ENCODE peak calls at places on chromosomes 5 and 9, in nine cellular contexts. S is heart left ventricle, X is ascending aorta, V is ovary, G is uterus, M is tibial artery, N is PC-3, H is fibroblast of lung, I is mammary epithelial cell. K is an unnamed sample.
A peak's percentile ranks its signal among the peaks of the same experiment; 100 is the strongest.

GRCh38 chr5:531749-532315 is 7.6 kb upstream of the SLC9A3 start:
- DNase-seq in S (no peak), X (no peak), V (no peak), G (no peak), M (no peak), N (no peak), H (no peak), I (no peak), K (no peak)

GRCh38 chr5:151123897-151124751 is 33.5 kb downstream of the ANXA6 start:
- DNase-seq in S (peak; percentile 58), X (peak; percentile 80), V (no peak), G (no peak), M (no peak), N (peak; percentile 53), H (peak; percentile 16), I (no peak), K (peak; percentile 58)

GRCh38 chr5:93874080-93874479 is 132.7 kb upstream of the POU5F2 start:
- DNase-seq in S (no peak), X (no peak), V (no peak), G (no peak), M (no peak), N (peak; percentile 28), H (no peak), I (peak; percentile 17), K (no peak)

GRCh38 chr5:8340739-8341344 is 471.9 kb downstream of the MTRR start:
- DNase-seq in S (no peak), X (no peak), V (no peak), G (no peak), M (no peak), N (peak; percentile 75), H (peak; percentile 49), I (peak; percentile 6), K (no peak)

GRCh38 chr5:137220523-137220927 is 278.6 kb downstream of the SPOCK1 start:
- DNase-seq in S (no peak), X (no peak), V (no peak), G (no peak), M (no peak), N (peak; percentile 93), H (peak; percentile 37), I (peak; percentile 96), K (no peak)

GRCh38 chr9:108057421-108058136 is 568.0 kb upstream of the KLF4 start:
- DNase-seq in S (no peak), X (peak; percentile 80), V (peak; percentile 36), G (peak; percentile 59), M (peak; percentile 43), N (peak; percentile 88), H (peak; percentile 98), I (peak; percentile 96), K (no peak)

GRCh38 chr5:131545856-131546255 is 89.2 kb downstream of the RAPGEF6 start:
- DNase-seq in S (no peak), X (no peak), V (no peak), G (no peak), M (no peak), N (peak; percentile 21), H (peak; percentile 40), I (peak; percentile 53), K (no peak)

GRCh38 chr9:5953743-5954707 is 61.4 kb downstream of the RANBP6 start:
- DNase-seq in S (no peak), X (no peak), V (no peak), G (no peak), M (no peak), N (peak; percentile 21), H (peak; percentile 61), I (no peak), K (no peak)

GRCh38 chr9:83410701-83411100 is 127.5 kb downstream of the FRMD3 start:
- DNase-seq in S (no peak), X (no peak), V (no peak), G (no peak), M (no peak), N (peak; percentile 31), H (no peak), I (no peak), K (no peak)

GRCh38 chr5:16866220-16866619 is 69.9 kb downstream of the MYO10 start:
- DNase-seq in S (no peak), X (no peak), V (no peak), G (no peak), M (no peak), N (no peak), H (no peak), I (no peak), K (no peak)

GRCh38 chr5:16863380-16864007 is 72.6 kb downstream of the MYO10 start:
- DNase-seq in S (no peak), X (no peak), V (no peak), G (no peak), M (no peak), N (peak; percentile 66), H (no peak), I (no peak), K (no peak)

GRCh38 chr5:16859346-16859745 is 76.7 kb downstream of the MYO10 start:
- DNase-seq in S (no peak), X (no peak), V (no peak), G (no peak), M (no peak), N (no peak), H (no peak), I (no peak), K (no peak)

GRCh38 chr5:16864566-16864965 is 71.5 kb downstream of the MYO10 start:
- DNase-seq in S (no peak), X (no peak), V (no peak), G (no peak), M (no peak), N (no peak), H (peak; percentile 37), I (no peak), K (no peak)

GRCh38 chr5:16862777-16863176 is 73.3 kb downstream of the MYO10 start:
- DNase-seq in S (no peak), X (no peak), V (no peak), G (no peak), M (no peak), N (no peak), H (no peak), I (no peak), K (no peak)
- H3K4me1 ChIP-seq in S (no peaks in the 10 kb centered on the region), X (no peaks in the 10 kb centered on the region), V (peaks cover 13% of the 10 kb centered on the region), G (no peaks in the 10 kb centered on the region), M (no peaks in the 10 kb centered on the region), N (peaks cover 19% of the 10 kb centered on the region), H (peaks cover 8% of the 10 kb centered on the region), I (no peaks in the 10 kb centered on the region), K (peaks cover 10% of the 10 kb centered on the region)

GRCh38 chr5:124199902-124200301 is 546.5 kb downstream of the ZNF608 start:
- DNase-seq in S (no peak), X (no peak), V (no peak), G (no peak), M (no peak), N (peak; percentile 16), H (no peak), I (no peak), K (no peak)

GRCh38 chr5:124206540-124206939 is 539.9 kb downstream of the ZNF608 start:
- DNase-seq in S (no peak), X (no peak), V (no peak), G (no peak), M (no peak), N (no peak), H (no peak), I (no peak), K (no peak)

GRCh38 chr5:124200381-124200780 is 546.1 kb downstream of the ZNF608 start:
- DNase-seq in S (no peak), X (no peak), V (no peak), G (no peak), M (no peak), N (peak; percentile 22), H (no peak), I (no peak), K (no peak)

GRCh38 chr5:124207118-124207517 is 539.3 kb downstream of the ZNF608 start:
- DNase-seq in S (no peak), X (no peak), V (no peak), G (no peak), M (no peak), N (no peak), H (no peak), I (no peak), K (no peak)

DNA sequence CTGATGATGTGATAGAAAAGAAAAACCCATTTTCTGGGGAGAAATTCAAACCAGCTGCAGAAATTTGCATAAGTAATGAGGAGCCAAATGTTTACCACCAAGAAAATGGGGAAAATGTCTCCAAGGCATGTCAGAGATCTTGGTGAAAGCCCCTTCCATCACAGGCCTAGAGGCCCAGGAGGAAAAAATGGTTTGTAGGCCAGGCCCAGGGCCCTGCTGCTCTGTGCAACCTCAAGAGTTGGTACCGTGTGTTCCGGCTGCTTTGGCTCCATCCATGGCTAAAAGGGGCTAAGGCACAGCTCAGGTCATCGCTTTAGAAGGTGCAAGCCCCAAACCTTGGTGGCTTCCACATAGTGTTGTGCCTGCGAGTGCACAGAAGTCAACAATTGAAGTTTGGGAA is 543.1 kb downstream of the ZNF608 start:
- DNase-seq in S (no peak), X (no peak), V (no peak), G (no peak), M (no peak), N (no peak), H (no peak), I (no peak), K (no peak)
- H3K9me3 ChIP-seq in S (peaks cover 10% of the 10 kb centered on the region), X (no peaks in the 10 kb centered on the region), V (no peaks in the 10 kb centered on the region), G (no peaks in the 10 kb centered on the region), M (no peaks in the 10 kb centered on the region), N (no peaks in the 10 kb centered on the region), H (no peaks in the 10 kb centered on the region), I (peaks cover 12% of the 10 kb centered on the region), K (peaks cover 13% of the 10 kb centered on the region)

DNA sequence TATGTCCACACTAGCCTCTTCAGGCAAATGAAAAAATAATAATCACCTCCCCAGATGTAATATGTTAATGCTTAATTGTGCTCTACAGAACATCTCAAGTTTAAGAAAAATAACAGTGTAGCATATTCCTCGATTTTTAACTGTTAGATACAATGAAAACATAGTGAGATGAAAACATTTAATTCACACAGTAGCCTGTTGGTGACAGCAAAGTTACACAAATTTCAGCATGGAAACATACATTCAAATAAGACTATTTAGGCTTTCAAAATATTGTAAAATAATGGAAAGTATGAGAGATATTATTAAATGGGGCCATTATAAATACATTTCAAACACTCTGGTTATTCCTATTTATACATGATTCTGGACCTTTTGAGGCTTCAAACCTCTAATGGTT is 543.1 kb downstream of the MAT2B start:
- DNase-seq in S (no peak), X (no peak), V (no peak), G (no peak), M (no peak), N (peak; percentile 23), H (peak; percentile 64), I (no peak), K (no peak)
- TF ChIP-seq CTCF in S (no peak), X (no peak), V (no peak), G (no peak), M (no peak), N (peak; percentile 45), H (no peak), I (peak; percentile 33), K (peak; percentile 50)

DNA sequence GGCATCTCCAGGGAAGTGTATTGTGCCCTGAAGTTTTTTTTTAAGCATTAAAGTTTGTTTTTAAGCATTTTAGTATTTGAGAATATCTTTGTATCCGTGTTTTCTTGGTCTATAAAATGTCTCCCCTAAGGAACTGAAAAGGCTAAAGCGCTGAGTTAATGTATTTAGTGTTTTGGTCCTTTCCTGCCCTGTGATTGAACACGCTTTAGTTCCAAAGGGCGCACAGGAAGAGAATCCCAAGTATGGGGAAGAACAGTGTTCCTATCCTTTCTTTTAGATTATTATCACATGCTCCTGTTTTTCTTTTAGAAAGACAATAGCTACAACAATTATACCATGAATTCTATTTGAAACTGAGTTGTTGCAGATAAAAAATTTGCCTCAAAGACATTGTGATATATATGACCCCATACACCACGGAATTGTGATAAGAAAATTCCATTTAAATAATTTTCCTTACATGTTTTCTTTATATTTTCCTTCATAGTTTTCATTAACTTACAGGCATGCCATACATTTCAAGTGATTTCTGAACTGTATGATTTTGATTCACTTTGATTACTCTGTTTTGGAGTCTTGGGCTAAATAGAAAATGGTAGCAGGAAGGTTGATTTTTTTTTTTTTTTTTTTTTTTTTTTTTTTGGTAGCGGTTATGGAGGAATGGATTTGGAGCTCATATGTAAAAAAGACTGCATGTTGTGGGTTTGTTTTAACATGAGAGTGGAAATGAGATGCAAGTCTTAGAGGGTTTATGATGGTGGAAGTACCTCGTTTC is 3.1 kb downstream of the HSPA4 start:
- DNase-seq in S (no peak), X (no peak), V (no peak), G (no peak), M (no peak), N (no peak), H (no peak), I (no peak), K (no peak)
- H3K4me1 ChIP-seq in S (peaks cover 5% of the 10 kb centered on the region), X (no peaks in the 10 kb centered on the region), V (peaks cover 3% of the 10 kb centered on the region), G (peaks cover 5% of the 10 kb centered on the region), M (no peaks in the 10 kb centered on the region), N (peaks cover 17% of the 10 kb centered on the region), H (peaks cover 3% of the 10 kb centered on the region), I (peaks cover 6% of the 10 kb centered on the region), K (peaks cover 72% of the 10 kb centered on the region)

K was measured in left ventricle myocardium inferior.